ENCODE peak calls at places on chromosomes 4 and X, in seven cellular contexts. F, W, G, S, K, T and V are unnamed samples.

GRCh38 chrX:49165901-49166881 is 3.6 kb downstream of the MAGIX start:
- DNase-seq in F (peak; percentile 63), W (peak; percentile 62), G (peak; percentile 79), S (peak; percentile 85), K (peak; percentile 30), T (peak; percentile 32), V (peak; percentile 87)

GRCh38 chr4:98938386-98938785 is 9.5 kb upstream of the EIF4E start:
- DNase-seq in F (no peak), W (no peak), G (peak; percentile 52), S (no peak), K (no peak), T (no peak), V (no peak)

GRCh38 chr4:18366762-18367358 is 345.3 kb upstream of the LCORL start:
- DNase-seq in F (peak; percentile 0), W (no peak), G (peak; percentile 31), S (no peak), K (no peak), T (no peak), V (no peak)

GRCh38 chr4:99653921-99654890 is 3.4 kb downstream of the C4orf54 start:
- DNase-seq in F (no peak), W (no peak), G (no peak), S (peak; percentile 36), K (no peak), T (no peak), V (no peak)

GRCh38 chr4:7763788-7764187 is 175.9 kb downstream of the AFAP1 start:
- DNase-seq in F (no peak), W (no peak), G (peak; percentile 92), S (peak; percentile 3), K (no peak), T (no peak), V (no peak)

GRCh38 chrX:16664059-16664458 is 14.1 kb downstream of the S100G start:
- DNase-seq in F (no peak), W (no peak), G (peak; percentile 43), S (no peak), K (no peak), T (no peak), V (no peak)

GRCh38 chr4:149708513-149709175 is 107.0 kb downstream of the IQCM start:
- DNase-seq in F (no peak), W (no peak), G (peak; percentile 53), S (no peak), K (no peak), T (no peak), V (no peak)

GRCh38 chr4:70945046-70945445 is 42.9 kb downstream of the MOB1B start:
- DNase-seq in F (no peak), W (no peak), G (peak; percentile 20), S (no peak), K (no peak), T (no peak), V (no peak)

GRCh38 chr4:141133146-141134006 is at the start of gene RNF150:
- DNase-seq in F (peak; percentile 57), W (peak; percentile 34), G (peak; percentile 83), S (peak; percentile 79), K (peak; percentile 77), T (peak; percentile 20), V (peak; percentile 84)